ENCODE peak calls at places on chromosome 3, in five cellular contexts. S is mesendoderm; F is stimulated activated naive B cell treated with anti-CD40 and anti-IgM and Interleukin-4, amounts not matched to agents 10 μg/mL and 1 μg/mL and 100 μg/mL, for 72 hours; Y is NCI-H446; B is epithelial cell of esophagus. U is an unnamed sample.
A peak's percentile ranks its signal among the peaks of the same experiment; 100 is the strongest.

GRCh38 chr3:64340636-64341240 is 115.5 kb upstream of the PRICKLE2 start:
- DNase-seq in S (peak; percentile 88), F (no peak), Y (no peak), B (peak; percentile 43), U (peak; percentile 89)

GRCh38 chr3:53350652-53351051 is 3.3 kb upstream of the DCP1A start:
- DNase-seq in S (peak; percentile 83), F (no peak), Y (no peak), B (peak; percentile 33), U (peak; percentile 18)

GRCh38 chr3:193214445-193214844 is 26.6 kb upstream of the PLAAT1 start:
- DNase-seq in S (peak; percentile 19), F (no peak), Y (no peak), B (peak; percentile 69), U (no peak)

GRCh38 chr3:55978953-55979352 is 489.3 kb downstream of the ERC2 start:
- DNase-seq in S (no peak), F (no peak), Y (no peak), B (no peak), U (no peak)

GRCh38 chr3:152382312-152383135 is 113.8 kb downstream of the MBNL1 start:
- DNase-seq in S (no peak), F (no peak), Y (no peak), B (no peak), U (peak; percentile 50)

GRCh38 chr3:111956995-111957736 is 21.7 kb upstream of the ABHD10 start:
- DNase-seq in S (no peak), F (no peak), Y (no peak), B (no peak), U (no peak)

GRCh38 chr3:194575484-194576210 is 57.6 kb downstream of the TMEM44 start:
- DNase-seq in S (peak; percentile 77), F (no peak), Y (no peak), B (peak; percentile 72), U (peak; percentile 92)

GRCh38 chr3:157531771-157532170 is 28.6 kb upstream of the VEPH1 start:
- DNase-seq in S (no peak), F (no peak), Y (no peak), B (no peak), U (peak; percentile 26)

GRCh38 chr3:152352559-152352958 is 83.8 kb downstream of the MBNL1 start:
- DNase-seq in S (peak; percentile 36), F (no peak), Y (no peak), B (no peak), U (no peak)

GRCh38 chr3:158801200-158801599 is 654 bp upstream of the MFSD1 start:
- DNase-seq in S (peak; percentile 17), F (no peak), Y (no peak), B (peak; percentile 77), U (peak; percentile 31)

GRCh38 chr3:86793786-86794185 is 197.2 kb downstream of the VGLL3 start:
- DNase-seq in S (peak; percentile 71), F (no peak), Y (no peak), B (peak; percentile 90), U (peak; percentile 97)